ENCODE peak calls at places on chromosomes 4 and X, in ten cellular contexts. T is type B pancreatic cell, S is RWPE1, P is cardiac fibroblast, V is GM13977, A is H1, X is foreskin fibroblast, W is neural crest cell, K is brain microvascular endothelial cell, H is choroid plexus epithelial cell. G is an unnamed sample.

GRCh38 chrX:39726810-39727209 is 370.9 kb downstream of the BCOR start:
- DNase-seq in T (no peak), S (no peak), P (peak), V (no peak), A (no peak), X (no peak), W (no peak), K (peak), H (no peak), G (no peak)

GRCh38 chrX:38805294-38806053 is 4.2 kb downstream of the MID1IP1 start:
- DNase-seq in T (peak), S (peak), P (peak), V (peak), A (no peak), X (peak), W (no peak), K (no peak), H (peak), G (peak)

GRCh38 chrX:69618803-69619202 is 2.9 kb downstream of the EDA start:
- DNase-seq in T (no peak), S (no peak), P (peak), V (no peak), A (no peak), X (no peak), W (no peak), K (peak), H (peak), G (no peak)

GRCh38 chr4:100842856-100843255 is 325.0 kb upstream of the EMCN start:
- DNase-seq in T (no peak), S (no peak), P (peak), V (no peak), A (no peak), X (no peak), W (no peak), K (no peak), H (peak), G (no peak)

GRCh38 chr4:124867551-124867950 is 155.0 kb upstream of the ANKRD50 start:
- DNase-seq in T (no peak), S (no peak), P (no peak), V (no peak), A (no peak), X (no peak), W (no peak), K (peak), H (peak), G (no peak)

GRCh38 chrX:153669174-153669890 is 4.3 kb downstream of the PNCK start:
- DNase-seq in T (no peak), S (no peak), P (peak), V (peak), A (no peak), X (no peak), W (no peak), K (no peak), H (peak), G (peak)

GRCh38 chr4:101555341-101555880 is 208.1 kb upstream of the PPP3CA start:
- DNase-seq in T (no peak), S (no peak), P (no peak), V (no peak), A (no peak), X (no peak), W (no peak), K (no peak), H (no peak), G (no peak)

GRCh38 chr4:175929441-175929840 is 117.4 kb upstream of the GPM6A start:
- DNase-seq in T (no peak), S (no peak), P (no peak), V (no peak), A (no peak), X (no peak), W (no peak), K (no peak), H (no peak), G (no peak)

GRCh38 chr4:106114284-106114683 is 201.7 kb downstream of the TBCK start:
- DNase-seq in T (no peak), S (no peak), P (no peak), V (no peak), A (no peak), X (no peak), W (no peak), K (no peak), H (no peak), G (no peak)

GRCh38 chr4:174069848-174070330 is 213.6 kb downstream of the FBXO8 start:
- DNase-seq in T (no peak), S (no peak), P (no peak), V (no peak), A (no peak), X (no peak), W (no peak), K (no peak), H (no peak), G (no peak)

GRCh38 chr4:99815597-99816011 is 1.0 kb upstream of the DAPP1 start:
- DNase-seq in T (no peak), S (peak), P (no peak), V (no peak), A (no peak), X (no peak), W (no peak), K (peak), H (peak), G (no peak)

GRCh38 chr4:98125585-98125984 is 17.7 kb downstream of the STPG2 start:
- DNase-seq in T (no peak), S (no peak), P (no peak), V (no peak), A (no peak), X (no peak), W (no peak), K (no peak), H (no peak), G (no peak)

GRCh38 chr4:185712350-185713024 is 99.5 kb downstream of the SORBS2 start:
- DNase-seq in T (no peak), S (no peak), P (no peak), V (no peak), A (no peak), X (no peak), W (no peak), K (no peak), H (no peak), G (no peak)

GRCh38 chrX:49272426-49272825 is 2.8 kb downstream of the PPP1R3F start:
- DNase-seq in T (no peak), S (no peak), P (no peak), V (no peak), A (no peak), X (no peak), W (no peak), K (no peak), H (no peak), G (no peak)

GRCh38 chr4:156778606-156779005 is 193.0 kb downstream of the PDGFC start:
- DNase-seq in T (no peak), S (peak), P (peak), V (no peak), A (no peak), X (no peak), W (no peak), K (no peak), H (peak), G (no peak)

GRCh38 chrX:34873500-34874225 is 68.9 kb upstream of the FAM47B start:
- DNase-seq in T (no peak), S (no peak), P (peak), V (no peak), A (no peak), X (no peak), W (no peak), K (no peak), H (peak), G (no peak)

GRCh38 chr4:183073838-183074145 is 25.3 kb upstream of the WWC2 start:
- DNase-seq in T (no peak), S (no peak), P (no peak), V (no peak), A (no peak), X (no peak), W (no peak), K (no peak), H (no peak), G (no peak)
- TF ChIP-seq CTCF in T (peak), S (peak), P (no peak), V (no peak), A (no peak), X (no peak), W (peak), K (no peak), H (no peak), G (peak)

GRCh38 chrX:19332983-19333382 is 10.7 kb upstream of the PDHA1 start:
- DNase-seq in T (no peak), S (no peak), P (peak), V (no peak), A (no peak), X (peak), W (no peak), K (no peak), H (peak), G (no peak)

DNA sequence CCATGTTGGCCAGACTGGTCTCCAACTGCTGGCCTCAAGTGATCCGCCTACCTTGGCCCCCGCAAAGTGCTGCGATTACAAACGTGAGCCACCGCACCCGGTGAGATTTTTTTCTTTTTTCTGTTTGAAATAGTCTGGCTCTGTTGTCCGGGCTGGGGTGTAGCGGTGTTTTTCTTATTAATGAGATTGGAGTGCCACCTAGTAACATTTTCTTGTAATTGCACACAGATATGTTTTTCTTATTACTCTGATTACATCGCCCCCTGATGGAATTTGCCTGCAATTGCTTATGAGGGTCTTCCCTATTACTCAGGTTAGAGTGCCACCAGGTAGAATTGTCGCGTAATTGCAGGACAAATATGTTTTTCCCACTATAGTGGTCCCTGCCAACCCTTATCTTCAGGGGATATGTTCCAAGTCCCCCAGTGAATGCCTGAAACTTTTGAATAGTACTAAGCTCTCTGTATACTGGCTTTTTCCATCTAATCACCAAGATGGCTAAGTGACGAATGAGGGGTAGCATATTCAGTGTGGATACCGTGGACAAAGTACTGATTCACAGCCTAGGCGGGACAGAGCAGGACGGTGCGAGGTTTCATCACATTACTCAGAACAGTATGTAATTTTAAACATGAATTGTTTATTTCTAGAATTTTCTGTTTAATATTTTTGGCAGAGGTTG is 8.6 kb upstream of the PDHA1 start:
- DNase-seq in T (no peak), S (no peak), P (no peak), V (peak), A (no peak), X (no peak), W (no peak), K (peak), H (peak), G (no peak)
- TF ChIP-seq CTCF in T (peak), S (no peak), P (peak), V (peak), A (peak), X (peak), W (peak), K (peak), H (peak), G (no peak)

GRCh38 chr4:148055844-148056243 is 324.0 kb downstream of the ARHGAP10 start:
- DNase-seq in T (no peak), S (no peak), P (no peak), V (no peak), A (no peak), X (no peak), W (no peak), K (no peak), H (no peak), G (no peak)

GRCh38 chr4:148051403-148051802 is 319.5 kb downstream of the ARHGAP10 start:
- DNase-seq in T (no peak), S (no peak), P (no peak), V (no peak), A (no peak), X (no peak), W (no peak), K (no peak), H (no peak), G (no peak)

GRCh38 chr4:148053298-148054003 is 321.6 kb downstream of the ARHGAP10 start:
- DNase-seq in T (no peak), S (no peak), P (peak), V (no peak), A (no peak), X (no peak), W (no peak), K (no peak), H (no peak), G (no peak)

GRCh38 chr4:148054275-148054674 is 322.4 kb downstream of the ARHGAP10 start:
- DNase-seq in T (no peak), S (no peak), P (no peak), V (no peak), A (no peak), X (no peak), W (no peak), K (peak), H (peak), G (no peak)

DNA sequence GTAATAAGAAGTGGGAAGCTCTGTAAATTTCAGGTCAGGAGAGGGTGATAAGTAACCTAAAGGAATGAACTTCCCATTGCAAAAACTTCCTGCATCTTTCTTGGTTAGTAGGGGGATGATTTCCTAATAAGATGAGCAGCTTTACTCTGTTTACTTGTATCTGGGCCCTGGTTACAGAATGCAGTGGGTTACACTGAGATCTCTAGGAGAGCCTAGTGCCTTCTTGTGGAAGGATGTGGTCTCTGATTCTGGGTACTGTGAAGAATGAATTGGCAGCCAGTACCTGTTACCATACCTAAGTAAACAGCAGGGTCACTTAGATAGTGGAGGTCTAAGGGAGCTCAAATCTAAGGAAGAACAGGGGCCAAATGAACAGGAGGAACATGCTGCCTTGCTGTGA is 320.6 kb downstream of the ARHGAP10 start:
- DNase-seq in T (no peak), S (no peak), P (peak), V (no peak), A (no peak), X (no peak), W (no peak), K (no peak), H (peak), G (no peak)
- TF ChIP-seq CTCF in T (no peak), S (no peak), P (no peak), V (no peak), A (no peak), X (no peak), W (no peak), K (no peak), H (peak), G (no peak)

GRCh38 chrX:622104-622503 is 8.5 kb upstream of the SHOX start:
- DNase-seq in T (no peak), S (no peak), P (no peak), V (no peak), A (no peak), X (no peak), W (no peak), K (no peak), H (no peak), G (no peak)
- TF ChIP-seq CTCF in T (no peak), S (no peak), P (no peak), V (no peak), A (no peak), X (no peak), W (no peak), K (no peak), H (no peak), G (no peak)

GRCh38 chr4:47038263-47038662 is 6.9 kb downstream of the GABRB1 start:
- DNase-seq in T (no peak), S (no peak), P (no peak), V (no peak), A (no peak), X (no peak), W (no peak), K (no peak), H (no peak), G (no peak)

GRCh38 chr4:47031011-47031678 is at the start of gene GABRB1:
- DNase-seq in T (peak), S (peak), P (peak), V (no peak), A (peak), X (peak), W (peak), K (peak), H (peak), G (no peak)

GRCh38 chr4:47031713-47032404 is 492 bp downstream of the GABRB1 start:
- DNase-seq in T (no peak), S (no peak), P (peak), V (no peak), A (no peak), X (no peak), W (peak), K (no peak), H (no peak), G (no peak)

GRCh38 chr4:47032405-47033106 is 1.2 kb downstream of the GABRB1 start:
- DNase-seq in T (peak), S (peak), P (peak), V (peak), A (peak), X (peak), W (peak), K (peak), H (peak), G (no peak)
- TF ChIP-seq CTCF in T (peak), S (peak), P (peak), V (peak), A (peak), X (peak), W (peak), K (peak), H (peak), G (no peak)

DNA sequence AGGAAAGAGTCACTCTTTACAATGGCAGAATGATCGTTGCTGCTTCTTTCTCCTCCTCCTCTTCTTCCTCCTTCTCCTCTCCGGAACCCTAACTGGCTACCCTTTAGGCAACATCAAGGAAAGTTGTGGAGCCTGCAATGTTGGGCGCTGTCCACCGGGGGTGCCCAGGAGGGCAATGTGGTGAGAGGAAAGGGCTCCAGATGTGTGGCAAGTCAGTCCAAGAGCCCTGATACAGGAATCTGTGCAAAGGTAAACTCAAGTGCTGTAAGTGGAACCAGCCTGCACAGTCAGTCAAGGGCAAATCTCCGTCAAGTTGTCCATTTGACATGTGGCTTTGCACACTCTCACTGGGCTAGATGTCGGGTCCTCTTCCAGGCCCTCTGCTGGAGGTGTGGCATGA is 2.8 kb downstream of the RTL5 start:
- DNase-seq in T (no peak), S (no peak), P (no peak), V (no peak), A (no peak), X (no peak), W (peak), K (no peak), H (peak), G (no peak)
- TF ChIP-seq CTCF in T (peak), S (no peak), P (peak), V (peak), A (peak), X (peak), W (peak), K (peak), H (peak), G (no peak)

DNA sequence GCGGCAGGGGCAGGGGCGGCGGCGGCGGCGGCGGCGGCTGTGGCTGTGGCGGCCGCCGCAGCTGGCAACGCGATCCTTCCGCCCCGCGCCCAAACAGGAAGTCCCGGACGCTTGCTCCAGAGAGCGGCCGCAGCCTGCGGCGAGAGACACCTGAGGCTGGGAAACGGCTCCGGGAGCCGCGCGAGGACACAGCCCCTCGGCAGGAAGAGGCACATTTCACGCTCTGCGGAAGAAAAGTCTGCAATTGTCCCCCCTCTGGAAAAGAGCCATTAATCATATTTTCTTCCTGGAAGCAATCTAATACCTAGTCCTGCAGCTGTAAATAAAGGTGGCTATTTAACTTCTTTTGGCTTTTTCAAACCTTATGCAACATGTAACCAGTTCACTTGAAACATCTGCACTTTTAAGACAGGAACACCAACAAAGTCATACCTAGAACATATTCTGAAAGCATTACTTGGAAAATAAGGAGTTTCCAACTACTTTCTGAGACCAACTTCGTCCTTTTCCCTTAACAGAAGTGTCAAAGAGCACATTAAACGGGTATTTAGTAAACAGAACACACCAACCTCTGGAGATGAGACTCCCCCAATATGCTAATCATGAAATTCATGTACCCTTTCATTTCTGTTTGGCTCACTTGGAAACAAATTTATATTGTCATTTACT is 69.0 kb downstream of the NOCT start:
- DNase-seq in T (no peak), S (no peak), P (no peak), V (peak), A (no peak), X (no peak), W (no peak), K (no peak), H (no peak), G (no peak)
- TF ChIP-seq CTCF in T (no peak), S (no peak), P (no peak), V (no peak), A (no peak), X (no peak), W (no peak), K (no peak), H (no peak), G (no peak)

G was measured in activated B cell treated with CpG ODN at 0.5 μM for 24 hours.